ENCODE peak calls at places on chromosome 1, in seven cellular contexts. O is stimulated activated CD4-positive, alpha-beta T cell treated with anti-CD3 and anti-CD28 coated beads, Interleukin-1b, Interleukin-23, amount 100 ng/mL, for 1 hour; J is stimulated activated CD8-positive, alpha-beta memory T cell treated with anti-CD3 and anti-CD28 coated beads, Interleukin-4, amount 100 ng/mL, for 24 hours; F is fibroblast of pulmonary artery; H is RWPE1; B is globus pallidus; M is G401. I is an unnamed sample.

GRCh38 chr1:10529772-10530171 is 55.0 kb downstream of the PEX14 start:
- DNase-seq in O (no peak), J (no peak), F (no peak), H (no peak), B (no peak), M (no peak), I (no peak)

GRCh38 chr1:185565314-185565713 is 168.9 kb upstream of the HMCN1 start:
- DNase-seq in O (no peak), J (no peak), F (peak; percentile 69), H (peak; percentile 95), B (no peak), M (peak; percentile 34), I (peak; percentile 63)

GRCh38 chr1:63004868-63005267 is 220.9 kb downstream of the ATG4C start:
- DNase-seq in O (no peak), J (no peak), F (peak; percentile 29), H (peak; percentile 30), B (peak; percentile 30), M (no peak), I (peak; percentile 3)

GRCh38 chr1:70504176-70504820 is 93.2 kb downstream of the CTH start:
- DNase-seq in O (no peak), J (no peak), F (peak; percentile 4), H (no peak), B (no peak), M (no peak), I (no peak)

GRCh38 chr1:81801834-81802531 is 1.2 kb downstream of the ADGRL2 start:
- DNase-seq in O (no peak), J (no peak), F (peak; percentile 61), H (peak; percentile 22), B (no peak), M (no peak), I (no peak)

GRCh38 chr1:222093518-222093917 is 351.6 kb upstream of the DUSP10 start:
- DNase-seq in O (no peak), J (no peak), F (no peak), H (no peak), B (no peak), M (no peak), I (no peak)

GRCh38 chr1:182601416-182601786 is 2.8 kb downstream of the RGS16 start:
- DNase-seq in O (no peak), J (no peak), F (peak; percentile 87), H (peak; percentile 64), B (peak; percentile 79), M (peak; percentile 94), I (peak; percentile 94)

GRCh38 chr1:112251766-112252506 is 144.1 kb upstream of the CTTNBP2NL start:
- DNase-seq in O (no peak), J (no peak), F (peak; percentile 70), H (peak; percentile 86), B (no peak), M (no peak), I (no peak)

GRCh38 chr1:110134050-110134595 is 16.2 kb upstream of the SLC6A17 start:
- DNase-seq in O (no peak), J (no peak), F (no peak), H (no peak), B (no peak), M (no peak), I (no peak)

GRCh38 chr1:170668301-170668789 is 4.4 kb downstream of the PRRX1 start:
- DNase-seq in O (no peak), J (no peak), F (no peak), H (no peak), B (no peak), M (no peak), I (no peak)

I was measured in cerebellar cortex.